ENCODE peak calls at places on chromosomes 16 and 17, in four cellular contexts. U is EL, V is cardiac fibroblast, L is HCEC 1CT. J is an unnamed sample.

GRCh38 chr16:67228034-67228785 is 1.3 kb downstream of the TMEM208 start:
- DNase-seq in U (no peak), L (no peak), V (no peak), J (no peak)

GRCh38 chr17:48596735-48597491 is 3.3 kb upstream of the HOXB5 start:
- DNase-seq in V (no peak), L (peak), U (no peak), J (peak)

GRCh38 chr16:72162105-72162680 is 9.8 kb downstream of the PMFBP1 start:
- DNase-seq in V (no peak), U (no peak), L (no peak), J (no peak)

GRCh38 chr16:55257971-55258613 is 65.9 kb upstream of the IRX6 start:
- DNase-seq in L (no peak), U (peak), V (peak), J (peak)

GRCh38 chr17:66834919-66835454 is at the start of gene CACNG5:
- DNase-seq in U (no peak), V (no peak), L (no peak), J (no peak)

GRCh38 chr16:26988186-26988585 is 78.5 kb upstream of the C16orf82 start:
- DNase-seq in U (no peak), L (no peak), V (no peak), J (no peak)

GRCh38 chr17:34070712-34071111 is 184.4 kb upstream of the CCL2 start:
- DNase-seq in V (no peak), U (no peak), L (no peak), J (no peak)

GRCh38 chr16:4307215-4308037 is 8.4 kb upstream of the GLIS2 start:
- DNase-seq in V (peak), L (peak), U (peak), J (peak)